ENCODE peak calls at places on chromosomes 7 and 10, in seven cellular contexts. H is GM12892, R is GM12891, I is K562, T is SK-N-SH, B is GM12878, W is HepG2. Q is an unnamed sample.

GRCh38 chr7:144546795-144547194 is 143.3 kb upstream of the NOBOX start:
- DNase-seq in W (no peak), R (no peak), T (no peak), H (no peak), I (no peak), B (no peak), Q (no peak)

GRCh38 chr7:157028528-157028903 is 18.1 kb upstream of the MNX1 start:
- DNase-seq in R (no peak), H (no peak), W (no peak), I (no peak), T (no peak), B (no peak), Q (peak)

GRCh38 chr10:73218466-73219191 is 28.4 kb downstream of the DNAJC9 start:
- DNase-seq in B (no peak), H (no peak), T (peak), I (peak), R (no peak), W (peak), Q (no peak)

GRCh38 chr10:2870654-2871053 is 196.7 kb upstream of the PFKP start:
- DNase-seq in B (no peak), H (no peak), W (no peak), I (no peak), T (no peak), R (no peak), Q (no peak)

GRCh38 chr7:127252380-127252718 is 392 bp downstream of the GRM8 start:
- DNase-seq in R (no peak), T (peak), I (no peak), H (no peak), B (no peak), W (no peak), Q (peak)

GRCh38 chr10:97222346-97222961 is 36.7 kb upstream of the SLIT1 start:
- DNase-seq in W (no peak), R (no peak), H (no peak), I (peak), T (peak), B (no peak), Q (no peak)

GRCh38 chr10:14350006-14350405 is 19.3 kb upstream of the FRMD4A start:
- DNase-seq in H (no peak), T (no peak), I (no peak), W (no peak), B (no peak), R (no peak), Q (no peak)

GRCh38 chr7:135335628-135336139 is 102.0 kb downstream of the STRA8 start:
- DNase-seq in T (peak), I (peak), B (peak), H (peak), R (peak), W (peak), Q (peak)

GRCh38 chr10:106175760-106176377 is 988.6 kb downstream of the SORCS1 start:
- DNase-seq in T (no peak), R (no peak), W (no peak), I (peak), H (no peak), B (no peak), Q (no peak)

GRCh38 chr10:94680544-94680943 is 3.0 kb upstream of the CYP2C18 start:
- DNase-seq in R (no peak), H (no peak), I (no peak), B (no peak), T (no peak), W (peak), Q (no peak)

GRCh38 chr7:44045226-44046014 is 918 bp downstream of the DBNL start:
- DNase-seq in T (no peak), I (peak), B (no peak), W (no peak), H (no peak), R (no peak), Q (no peak)

GRCh38 chr7:7770228-7770627 is 51.8 kb upstream of the RPA3 start:
- DNase-seq in W (no peak), R (no peak), H (no peak), T (no peak), I (no peak), B (no peak), Q (no peak)

DNA sequence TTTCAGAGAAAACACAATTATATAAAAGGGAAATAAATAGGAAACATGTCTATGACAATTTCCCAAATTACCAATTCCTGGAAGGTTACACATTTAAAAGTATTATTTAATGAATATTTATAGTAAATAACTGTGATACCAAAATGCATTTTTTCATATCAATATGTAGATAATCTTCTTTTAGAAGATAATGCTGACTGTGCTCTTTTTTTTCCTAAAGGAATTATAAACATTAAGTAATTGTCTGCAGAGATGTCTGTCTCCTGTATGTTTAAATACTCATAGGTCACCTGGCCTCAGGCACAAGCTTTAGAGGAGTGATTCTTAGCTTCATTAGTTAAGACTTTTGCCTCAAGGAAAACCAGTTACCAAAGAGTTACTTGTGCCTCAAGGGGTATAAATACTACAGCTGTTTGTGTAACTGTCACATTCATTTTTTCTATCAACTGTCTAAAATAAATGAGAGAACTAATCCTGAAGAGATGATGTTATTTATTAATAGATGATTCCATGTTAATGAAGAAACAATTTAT is 77.1 kb downstream of the DNAJC1 start:
- DNase-seq in H (no peak), W (no peak), T (no peak), I (no peak), B (no peak), R (no peak), Q (no peak)
- TF ChIP-seq TAF1 in H (no peak), W (no peak), T (no peak), I (no peak), B (no peak), R (no peak), Q (no peak)

GRCh38 chr7:47420117-47420780 is 161.7 kb downstream of the TNS3 start:
- DNase-seq in W (no peak), T (no peak), H (no peak), R (no peak), B (no peak), I (no peak), Q (no peak)

GRCh38 chr7:47424523-47424922 is 157.4 kb downstream of the TNS3 start:
- DNase-seq in W (no peak), T (no peak), I (no peak), B (no peak), H (no peak), R (no peak), Q (no peak)

GRCh38 chr7:47427046-47427643 is 154.8 kb downstream of the TNS3 start:
- DNase-seq in I (no peak), H (no peak), W (no peak), T (no peak), R (no peak), B (no peak), Q (no peak)

GRCh38 chr7:47422631-47423030 is 159.3 kb downstream of the TNS3 start:
- DNase-seq in T (no peak), I (no peak), W (no peak), H (no peak), B (no peak), R (no peak), Q (no peak)

DNA sequence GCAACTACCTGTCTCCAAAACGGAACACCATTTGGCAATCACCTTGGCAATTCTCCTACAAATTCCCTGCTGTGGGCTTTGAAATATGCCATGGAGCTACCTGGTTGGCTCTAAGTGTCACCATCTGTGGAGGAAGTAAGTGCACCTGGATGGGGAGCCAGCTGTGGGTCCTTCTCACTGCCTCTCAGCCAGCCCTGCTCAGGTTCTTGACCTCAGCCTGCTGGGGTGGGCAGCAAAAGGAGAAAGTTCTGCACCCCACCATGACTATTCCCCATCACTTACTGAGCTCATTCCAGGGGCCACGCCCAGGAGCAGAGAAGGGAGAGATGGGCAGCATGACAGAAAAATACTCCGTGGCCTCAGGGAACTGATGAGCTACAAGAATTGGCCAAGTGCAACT is 158.7 kb downstream of the TNS3 start:
- DNase-seq in B (no peak), W (no peak), H (no peak), R (no peak), I (no peak), T (no peak), Q (no peak)
- TF ChIP-seq TAF1 in B (no peak), W (no peak), H (no peak), R (no peak), I (no peak), T (no peak), Q (no peak)

DNA sequence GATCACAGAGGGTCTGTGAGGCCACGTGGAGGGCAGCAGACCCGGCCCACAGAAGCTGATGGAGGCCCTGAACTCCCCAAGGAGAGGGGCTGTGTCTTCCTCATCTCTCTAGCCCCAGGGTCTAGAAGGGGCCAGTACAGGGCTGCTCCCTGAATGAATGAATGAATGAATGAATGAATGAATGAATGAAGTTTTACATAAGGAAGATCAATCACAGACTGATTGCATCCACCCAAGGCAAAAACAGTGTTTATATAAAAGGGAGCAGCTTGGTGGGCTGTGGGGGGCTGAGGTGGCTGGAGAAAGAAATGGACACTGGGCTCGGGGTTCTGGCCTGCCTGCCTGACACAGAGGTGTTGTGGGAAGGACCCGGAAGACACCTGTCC is 4.9 kb upstream of the NSUN5 start:
- DNase-seq in B (no peak), H (no peak), R (no peak), T (no peak), W (no peak), I (no peak), Q (no peak)
- TF ChIP-seq TAF1 in B (no peak), H (no peak), R (no peak), T (no peak), W (no peak), I (no peak), Q (no peak)

GRCh38 chr7:134004829-134005505 is 122.2 kb upstream of the LRGUK start:
- DNase-seq in T (no peak), I (peak), R (no peak), H (no peak), B (no peak), W (no peak), Q (no peak)
- TF ChIP-seq TAF1 in T (no peak), I (no peak), R (no peak), H (no peak), B (no peak), W (no peak), Q (no peak)

DNA sequence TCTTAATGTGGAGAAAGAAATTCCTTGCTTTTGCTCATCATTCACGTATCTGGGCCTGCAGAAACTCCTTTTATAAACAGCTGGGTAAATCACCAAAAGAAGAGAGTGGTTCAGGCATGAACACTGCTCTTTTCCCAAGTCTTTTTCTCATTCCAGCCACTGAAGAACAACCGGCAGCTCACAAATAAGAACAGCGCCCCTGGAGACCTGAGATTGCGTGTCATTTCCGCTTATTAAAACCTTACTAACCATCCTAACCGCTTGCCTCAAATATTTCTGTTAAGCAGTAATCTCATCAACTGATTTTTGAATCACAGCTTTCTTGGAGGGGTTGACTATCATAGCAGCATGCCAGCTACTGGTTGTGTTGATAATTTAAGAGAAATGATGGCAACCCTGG is 213.0 kb upstream of the PLXNA4 start:
- DNase-seq in R (no peak), B (no peak), H (no peak), T (no peak), W (no peak), I (no peak), Q (no peak)
- TF ChIP-seq TAF1 in R (no peak), B (no peak), H (no peak), T (no peak), W (no peak), I (no peak), Q (no peak)

DNA sequence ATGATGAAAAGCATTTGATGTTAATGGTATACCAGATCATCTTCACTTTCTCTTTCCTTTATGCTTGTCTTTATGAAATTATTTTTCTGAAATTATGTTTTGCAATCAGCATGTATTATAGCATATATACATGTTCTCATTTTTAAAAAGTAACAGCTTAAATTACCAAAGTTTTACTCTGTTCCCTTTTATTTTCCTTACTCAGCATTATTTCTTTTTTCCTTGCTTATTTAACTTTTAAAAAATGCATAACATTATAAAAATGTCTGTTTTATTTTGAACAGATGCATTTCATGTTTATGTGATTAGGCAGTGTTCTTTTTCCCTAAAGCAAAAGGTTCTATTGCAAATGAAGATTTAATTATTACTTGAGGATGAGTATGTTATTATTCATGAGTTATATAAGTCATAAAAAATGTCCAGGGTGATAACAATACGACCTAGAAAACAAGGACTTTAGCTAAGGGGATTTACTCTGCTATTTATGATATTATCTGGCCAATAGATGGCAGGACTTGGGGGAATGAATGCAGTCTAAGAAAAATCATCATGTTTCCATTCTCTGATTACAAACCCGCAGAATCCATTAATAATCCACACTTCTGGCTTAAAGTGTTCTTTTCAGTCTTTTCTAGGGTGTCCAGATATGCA is 38.5 kb downstream of the CABCOCO1 start:
- DNase-seq in H (no peak), R (no peak), B (no peak), I (no peak), T (no peak), W (no peak), Q (no peak)
- TF ChIP-seq TAF1 in H (no peak), R (no peak), B (no peak), I (no peak), T (no peak), W (no peak), Q (no peak)

GRCh38 chr7:148958061-148958460 is 70.2 kb downstream of the PDIA4 start:
- DNase-seq in T (no peak), B (no peak), R (no peak), I (no peak), W (no peak), H (no peak), Q (no peak)
- TF ChIP-seq TAF1 in T (no peak), B (no peak), R (no peak), I (no peak), W (no peak), H (no peak), Q (no peak)